ENCODE peak calls at places on chromosomes 6 and 20, in four cellular contexts. S, B, O and C are unnamed samples. For H3K9me3, the result is how much of the 10 kb centered on the place peaks cover.

GRCh38 chr20:58306421-58307261 is 2.9 kb upstream of the RAB22A start:
- DNase-seq in S (no peak), B (no peak), O (peak), C (peak)

GRCh38 chr6:132392292-132392691 is 9.0 kb downstream of the MOXD1 start:
- DNase-seq in S (no peak), B (no peak), O (no peak), C (no peak)

GRCh38 chr6:161434921-161435411 is 161.1 kb upstream of the AGPAT4 start:
- DNase-seq in S (no peak), B (no peak), O (no peak), C (no peak)

GRCh38 chr6:71012871-71013456 is 56.1 kb upstream of the B3GAT2 start:
- DNase-seq in S (no peak), B (peak), O (peak), C (no peak)

GRCh38 chr6:138492113-138492512 is 7.2 kb downstream of the NHSL1 start:
- DNase-seq in S (no peak), B (no peak), O (no peak), C (no peak)

GRCh38 chr6:133286765-133287164 is 45.6 kb downstream of the EYA4 start:
- DNase-seq in S (no peak), B (no peak), O (no peak), C (no peak)

GRCh38 chr6:26360451-26361416 is 4.3 kb upstream of the BTN3A2 start:
- DNase-seq in S (peak), B (no peak), O (no peak), C (no peak)

GRCh38 chr6:125393449-125393858 is 91.7 kb upstream of the HDDC2 start:
- DNase-seq in S (no peak), B (no peak), O (no peak), C (no peak)

GRCh38 chr6:131101911-131102680 is 33.2 kb upstream of the AKAP7 start:
- DNase-seq in S (no peak), B (no peak), O (peak), C (no peak)

GRCh38 chr20:57524511-57525176 is at the start of gene CTCFL:
- DNase-seq in S (peak), B (no peak), O (no peak), C (no peak)

GRCh38 chr6:79082304-79082703 is 4.2 kb upstream of the PHIP start:
- DNase-seq in S (no peak), B (no peak), O (no peak), C (no peak)

GRCh38 chr20:32152421-32153155 is 43.1 kb downstream of the TM9SF4 start:
- DNase-seq in S (no peak), B (no peak), O (no peak), C (no peak)

GRCh38 chr6:45959534-45960195 is 56.0 kb downstream of the CLIC5 start:
- DNase-seq in S (no peak), B (no peak), O (no peak), C (no peak)

GRCh38 chr6:117317261-117317660 is 51.9 kb downstream of the VGLL2 start:
- DNase-seq in S (no peak), B (no peak), O (peak), C (no peak)

GRCh38 chr20:49446808-49447207 is 35.7 kb downstream of the KCNB1 start:
- DNase-seq in S (no peak), B (no peak), O (no peak), C (peak)

GRCh38 chr6:14502551-14502950 is 385.0 kb downstream of the CD83 start:
- DNase-seq in S (no peak), B (no peak), O (no peak), C (no peak)

GRCh38 chr6:69631552-69632346 is 165.1 kb downstream of the LMBRD1 start:
- DNase-seq in S (no peak), B (no peak), O (no peak), C (no peak)

GRCh38 chr6:14035448-14035847 is 82.1 kb upstream of the CD83 start:
- DNase-seq in S (no peak), B (no peak), O (no peak), C (no peak)

GRCh38 chr20:7379621-7380220 is 560.5 kb downstream of the HAO1 start:
- DNase-seq in S (no peak), B (no peak), O (no peak), C (no peak)

GRCh38 chr20:62856931-62857619 is 4.5 kb downstream of the TCFL5 start:
- DNase-seq in S (no peak), B (no peak), O (no peak), C (no peak)

GRCh38 chr6:30836431-30836866 is 47.9 kb upstream of the DDR1 start:
- DNase-seq in S (no peak), B (no peak), O (no peak), C (no peak)

GRCh38 chr6:124446966-124447365 is 515.3 kb upstream of the RNF217 start:
- DNase-seq in S (no peak), B (no peak), O (no peak), C (no peak)

GRCh38 chr6:119161450-119161849 is 83.0 kb upstream of the FAM184A start:
- DNase-seq in S (no peak), B (no peak), O (no peak), C (no peak)

GRCh38 chr6:5287205-5287965 is 26.1 kb downstream of the FARS2 start:
- DNase-seq in S (no peak), B (no peak), O (no peak), C (no peak)

GRCh38 chr6:117352466-117353081 is 73.2 kb downstream of the ROS1 start:
- DNase-seq in S (no peak), B (no peak), O (peak), C (no peak)

GRCh38 chr20:11734431-11734830 is 183.3 kb upstream of the BTBD3 start:
- DNase-seq in S (no peak), B (no peak), O (no peak), C (no peak)

GRCh38 chr6:106159531-106159940 is 73.4 kb downstream of the PRDM1 start:
- DNase-seq in S (peak), B (no peak), O (no peak), C (no peak)

GRCh38 chr6:14975124-14975815 is 270.6 kb upstream of the JARID2 start:
- DNase-seq in S (no peak), B (no peak), O (no peak), C (no peak)

GRCh38 chr20:57835462-57836455 is 125.9 kb upstream of the PMEPA1 start:
- DNase-seq in S (peak), B (no peak), O (no peak), C (no peak)

GRCh38 chr6:121851056-121851455 is 415.6 kb downstream of the GJA1 start:
- DNase-seq in S (no peak), B (no peak), O (no peak), C (no peak)

GRCh38 chr6:10441004-10441654 is 26.3 kb upstream of the TFAP2A start:
- DNase-seq in S (no peak), B (no peak), O (peak), C (no peak)

GRCh38 chr6:137904822-137905617 is 38.0 kb downstream of the TNFAIP3 start:
- DNase-seq in S (peak), B (no peak), O (no peak), C (no peak)

GRCh38 chr6:13813011-13813410 is 1.3 kb downstream of the MCUR1 start:
- DNase-seq in S (no peak), B (no peak), O (no peak), C (no peak)

GRCh38 chr6:6008648-6009421 is 2.1 kb upstream of the NRN1 start:
- DNase-seq in S (peak), B (peak), O (peak), C (peak)

DNA sequence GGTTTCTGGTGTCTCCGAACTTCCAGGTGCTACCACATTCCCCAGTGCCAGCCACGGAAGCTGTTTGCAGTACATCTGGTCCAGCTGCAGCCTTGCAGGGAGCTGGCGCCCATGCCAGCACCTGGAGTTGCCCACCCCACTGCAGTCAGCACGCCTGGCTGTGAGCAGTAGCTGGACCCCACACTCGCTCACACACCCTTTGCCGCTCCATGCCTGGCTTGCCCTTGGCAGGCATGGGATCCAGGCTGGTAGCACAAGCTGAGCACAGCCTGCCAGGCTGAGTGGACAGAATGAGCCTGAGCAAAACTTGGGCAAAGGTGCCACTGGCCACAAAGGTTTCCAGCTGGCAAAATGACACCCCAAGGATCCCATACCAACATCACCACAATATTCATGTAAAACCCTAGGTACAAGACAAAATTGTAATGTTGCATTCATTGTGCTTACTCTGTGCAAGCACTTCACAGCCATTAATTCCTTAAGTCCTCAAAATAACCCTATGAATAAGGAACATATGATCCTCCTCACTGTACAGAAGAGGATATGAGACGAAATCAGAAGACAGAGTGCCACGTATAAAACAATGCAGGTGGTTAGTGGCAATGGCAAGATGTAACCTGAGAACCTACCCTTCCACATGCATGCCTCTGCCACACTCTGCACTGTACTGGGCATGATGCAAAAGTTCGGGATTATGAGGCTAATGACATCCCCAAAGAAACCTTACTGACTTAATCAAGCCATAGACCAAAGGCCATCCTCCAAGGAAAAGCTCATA is 18.3 kb downstream of the KIF16B start:
- DNase-seq in S (peak), B (no peak), O (no peak), C (no peak)
- H3K9me3 ChIP-seq in S (under half), B (under half), O (under half), C (under half)

GRCh38 chr6:77740380-77740779 is 87.5 kb downstream of the MEI4 start:
- DNase-seq in S (no peak), B (peak), O (peak), C (no peak)
- TF ChIP-seq CTCF in S (peak), B (peak), O (peak), C (peak)

GRCh38 chr6:140478631-140479030 is 1104.2 kb upstream of the CITED2 start:
- DNase-seq in S (no peak), B (no peak), O (no peak), C (no peak)
- TF ChIP-seq EP300 in S (no peak), B (no peak), O (no peak), C (no peak)

DNA sequence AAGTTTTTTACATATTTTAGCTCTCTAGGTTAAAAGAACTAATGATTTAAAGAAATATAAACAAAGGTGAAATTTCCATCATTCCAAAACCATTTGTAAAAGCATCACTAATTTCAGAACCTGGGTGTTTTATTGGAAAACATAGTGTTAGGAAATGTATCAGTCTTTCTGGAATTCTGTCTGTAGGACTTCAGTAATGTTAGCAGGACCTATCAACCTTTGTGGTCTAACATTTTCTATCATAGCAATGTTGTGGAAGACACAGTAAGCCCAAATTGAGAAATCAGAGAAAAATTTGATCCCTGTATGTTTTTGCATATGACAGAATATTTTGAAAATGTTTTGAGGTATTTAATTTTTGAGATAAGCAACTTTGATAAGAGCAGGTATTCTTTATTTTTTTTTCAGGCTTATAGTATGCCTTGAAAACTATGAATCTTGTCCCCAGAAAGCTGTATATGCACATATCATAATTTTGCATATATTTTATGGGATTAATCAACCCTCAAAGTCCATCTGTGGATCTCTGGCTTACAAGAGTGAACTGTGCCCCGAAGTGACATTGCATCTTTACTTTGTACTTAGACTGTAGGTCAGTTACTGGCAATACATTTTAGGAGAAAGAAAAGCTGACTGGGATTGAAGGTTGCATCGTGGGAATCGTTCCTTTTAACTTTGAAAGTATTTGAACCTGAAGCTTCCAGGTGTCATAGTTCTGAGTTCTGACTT is 28.5 kb downstream of the L3MBTL3 start:
- DNase-seq in S (no peak), B (no peak), O (no peak), C (no peak)
- H3K9me3 ChIP-seq in S (under half), B (under half), O (under half), C (under half)